ENCODE peak calls at places on chromosomes 6 and 20, in ten cellular contexts. G is mammary epithelial cell, X is aorta, Z is right cardiac atrium, B is GM12865, M is thoracic aorta, V is cardiac muscle cell, N is astrocyte of the spinal cord, L is GM23338, C is left lung. R is an unnamed sample.
A peak's percentile ranks its signal among the peaks of the same experiment; 100 is the strongest.

GRCh38 chr6:131754088-131754487 is 43.3 kb upstream of the CTAGE9 start:
- DNase-seq in G (no peak), X (no peak), Z (no peak), B (no peak), M (no peak), V (no peak), N (peak; percentile 46), L (no peak), C (no peak), R (no peak)

GRCh38 chr20:46850416-46850815 is 44.2 kb upstream of the EYA2 start:
- DNase-seq in G (no peak), X (no peak), Z (no peak), B (no peak), M (no peak), V (no peak), N (no peak), L (no peak), C (no peak), R (no peak)

GRCh38 chr6:37809144-37809543 is 10.4 kb upstream of the ZFAND3 start:
- DNase-seq in G (peak; percentile 23), X (no peak), Z (peak; percentile 82), B (no peak), M (no peak), V (peak; percentile 71), N (peak; percentile 81), L (no peak), C (peak; percentile 25), R (peak; percentile 49)

GRCh38 chr6:118410001-118410400 is 138.1 kb upstream of the PLN start:
- DNase-seq in G (no peak), X (no peak), Z (no peak), B (no peak), M (no peak), V (no peak), N (no peak), L (no peak), C (no peak), R (no peak)

GRCh38 chr6:63941747-63942470 is 306.3 kb downstream of the PHF3 start:
- DNase-seq in G (peak; percentile 19), X (no peak), Z (no peak), B (no peak), M (no peak), V (peak; percentile 0), N (no peak), L (no peak), C (no peak), R (no peak)

GRCh38 chr6:79066828-79067227 is 11.2 kb downstream of the PHIP start:
- DNase-seq in G (no peak), X (no peak), Z (no peak), B (no peak), M (no peak), V (no peak), N (no peak), L (peak; percentile 8), C (no peak), R (no peak)

GRCh38 chr6:129120856-129121255 is 237.9 kb downstream of the LAMA2 start:
- DNase-seq in G (no peak), X (no peak), Z (no peak), B (no peak), M (no peak), V (no peak), N (peak; percentile 70), L (no peak), C (no peak), R (no peak)

GRCh38 chr6:15444081-15444731 is 198.3 kb downstream of the JARID2 start:
- DNase-seq in G (no peak), X (no peak), Z (no peak), B (no peak), M (no peak), V (no peak), N (no peak), L (no peak), C (no peak), R (no peak)

GRCh38 chr20:56409521-56409920 is 2.5 kb upstream of the CASS4 start:
- DNase-seq in G (no peak), X (no peak), Z (no peak), B (no peak), M (no peak), V (peak; percentile 98), N (no peak), L (no peak), C (no peak), R (no peak)

GRCh38 chr20:63488331-63489251 is 10.3 kb downstream of the EEF1A2 start:
- DNase-seq in G (no peak), X (no peak), Z (peak; percentile 47), B (no peak), M (no peak), V (no peak), N (no peak), L (peak; percentile 66), C (peak; percentile 75), R (no peak)

DNA sequence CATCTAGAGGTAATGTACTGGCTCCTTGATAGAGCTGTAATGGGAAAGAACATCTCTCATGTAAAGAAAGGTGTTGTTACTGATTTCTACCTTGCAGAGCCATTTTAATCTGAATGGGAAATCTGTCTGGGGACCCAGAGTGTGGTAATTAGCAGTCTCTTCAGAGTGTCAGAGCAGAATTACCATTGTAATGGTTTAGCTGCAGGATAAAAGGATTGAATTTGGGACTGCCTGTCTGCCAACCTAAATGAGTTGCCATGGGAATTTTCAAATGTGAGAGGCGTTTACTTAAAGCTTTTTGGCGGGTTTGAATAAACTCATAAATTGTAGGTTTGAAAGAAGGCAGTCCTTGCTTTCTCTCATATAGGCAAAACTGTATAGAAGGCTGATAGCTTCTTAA is 128.8 kb downstream of the QKI start:
- DNase-seq in G (no peak), X (no peak), Z (no peak), B (no peak), M (no peak), V (no peak), N (no peak), L (peak; percentile 73), C (no peak), R (no peak)
- H3K4me3 ChIP-seq in G (no peak overlapping the region), X (no peak overlapping the region), Z (no peak overlapping the region), B (no peak overlapping the region), M (no peak overlapping the region), V (no peak overlapping the region), N (no peak overlapping the region), L (peak overlapping the region; percentile 27), C (no peak overlapping the region), R (no peak overlapping the region)

GRCh38 chr6:814378-815347 is 121.7 kb upstream of the EXOC2 start:
- DNase-seq in G (no peak), X (no peak), Z (no peak), B (no peak), M (no peak), V (no peak), N (no peak), L (no peak), C (no peak), R (no peak)

GRCh38 chr6:815348-815738 is 122.4 kb upstream of the EXOC2 start:
- DNase-seq in G (no peak), X (no peak), Z (no peak), B (no peak), M (no peak), V (no peak), N (no peak), L (no peak), C (no peak), R (no peak)

GRCh38 chr6:819122-819521 is 126.2 kb upstream of the EXOC2 start:
- DNase-seq in G (no peak), X (no peak), Z (no peak), B (no peak), M (no peak), V (no peak), N (no peak), L (no peak), C (no peak), R (no peak)

GRCh38 chr6:818191-818590 is 125.3 kb upstream of the EXOC2 start:
- DNase-seq in G (peak; percentile 11), X (no peak), Z (no peak), B (no peak), M (no peak), V (no peak), N (no peak), L (no peak), C (no peak), R (no peak)

DNA sequence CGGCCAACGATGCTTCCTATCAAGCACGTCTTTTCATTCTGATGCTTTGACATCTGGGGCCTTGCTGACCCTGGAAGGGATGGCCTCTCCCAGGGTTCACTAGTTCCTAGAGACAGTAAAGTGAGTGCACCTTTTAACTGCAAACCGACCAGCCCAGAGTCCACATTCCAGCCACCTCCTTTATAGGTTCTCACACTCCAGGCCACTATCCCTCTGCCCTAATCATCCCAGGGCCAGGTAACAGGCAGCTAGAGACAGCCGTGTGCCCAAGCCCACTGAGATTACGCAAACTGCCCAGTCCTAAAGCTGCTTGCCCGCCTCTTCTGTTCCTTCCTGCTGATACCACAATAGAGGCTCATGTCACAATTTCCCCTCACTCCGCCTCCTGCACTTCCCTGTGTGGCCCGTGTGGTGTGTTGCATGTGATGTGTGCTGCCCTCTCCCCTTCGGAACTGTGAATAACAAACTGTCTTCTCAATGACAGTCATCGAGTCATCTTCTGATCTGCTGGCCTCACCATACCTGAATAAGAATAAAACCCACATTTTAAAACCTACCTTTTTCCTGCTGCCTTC is 123.7 kb upstream of the EXOC2 start:
- DNase-seq in G (no peak), X (no peak), Z (no peak), B (no peak), M (no peak), V (no peak), N (no peak), L (no peak), C (no peak), R (no peak)
- H3K4me3 ChIP-seq in G (no peak overlapping the region), X (no peak overlapping the region), Z (no peak overlapping the region), B (no peak overlapping the region), M (no peak overlapping the region), V (no peak overlapping the region), N (no peak overlapping the region), L (no peak overlapping the region), C (no peak overlapping the region), R (no peak overlapping the region)

GRCh38 chr6:34138191-34138590 is 7.7 kb downstream of the GRM4 start:
- DNase-seq in G (no peak), X (no peak), Z (no peak), B (no peak), M (no peak), V (no peak), N (no peak), L (peak; percentile 59), C (no peak), R (no peak)
- H3K4me3 ChIP-seq in G (no peak overlapping the region), X (no peak overlapping the region), Z (no peak overlapping the region), B (no peak overlapping the region), M (no peak overlapping the region), V (no peak overlapping the region), N (no peak overlapping the region), L (no peak overlapping the region), C (no peak overlapping the region), R (no peak overlapping the region)

DNA sequence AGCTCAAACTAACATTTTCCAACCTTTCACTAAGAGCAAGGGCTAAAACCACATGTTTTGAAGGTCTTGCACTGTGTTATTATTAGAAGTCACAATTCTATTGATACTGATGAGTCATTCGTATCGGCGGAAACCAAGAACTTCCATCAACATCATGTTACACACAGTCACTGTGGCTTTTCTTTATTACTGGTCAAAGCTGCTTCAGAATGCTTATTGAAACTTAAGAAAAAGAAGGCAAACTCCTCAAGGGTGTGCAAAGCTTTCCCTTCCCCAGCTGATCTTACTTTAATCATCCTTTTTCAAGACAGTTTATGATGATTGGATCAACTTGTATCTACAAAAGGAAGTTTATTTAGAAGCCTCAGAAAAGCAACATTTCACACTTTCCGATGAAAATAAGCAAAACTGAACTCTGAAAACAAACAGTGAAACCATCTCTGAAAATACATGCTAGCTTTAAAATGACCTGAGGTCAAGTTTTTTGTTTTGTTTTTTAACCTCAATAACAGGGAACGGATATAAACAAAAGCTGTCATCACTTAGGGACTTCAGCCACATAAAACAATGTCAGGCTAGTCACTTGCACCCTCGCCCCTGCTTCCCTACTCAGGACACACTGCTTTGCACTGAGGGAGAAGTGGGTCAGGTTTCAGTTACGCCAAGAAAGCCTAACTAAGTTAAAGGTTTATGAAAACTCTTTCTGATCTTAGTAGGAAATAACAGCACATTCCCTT is 11.7 kb downstream of the BACH2 start:
- DNase-seq in G (peak; percentile 87), X (no peak), Z (no peak), B (peak; percentile 90), M (no peak), V (no peak), N (peak; percentile 84), L (no peak), C (no peak), R (no peak)
- H3K4me3 ChIP-seq in G (no peak overlapping the region), X (peak overlapping the region; percentile 11), Z (peak overlapping the region; percentile 35), B (peak overlapping the region; percentile 37), M (peak overlapping the region; percentile 54), V (no peak overlapping the region), N (peak overlapping the region; percentile 25), L (no peak overlapping the region), C (peak overlapping the region; percentile 19), R (no peak overlapping the region)